ENCODE peak calls at places on chromosomes 12 and 14, in four cellular contexts. J is K562, U is WTC11, R is HepG2. M is an unnamed sample.

GRCh38 chr12:62328296-62328921 is 68.2 kb downstream of the USP15 start:
- DNase-seq in R (no peak), U (no peak), J (no peak), M (no peak)

GRCh38 chr14:75968461-75968860 is 13.3 kb downstream of the TGFB3 start:
- DNase-seq in R (no peak), J (no peak), U (no peak), M (no peak)

GRCh38 chr14:49950275-49951250 is 57.7 kb downstream of the ARF6 start:
- DNase-seq in J (no peak), R (no peak), U (no peak), M (no peak)

GRCh38 chr14:36315159-36315853 is 5.1 kb downstream of the MBIP start:
- DNase-seq in U (no peak), R (no peak), J (no peak), M (no peak)

GRCh38 chr14:101075801-101076413 is 172.4 kb upstream of the RTL1 start:
- DNase-seq in J (no peak), R (no peak), U (peak; percentile 10), M (no peak)

GRCh38 chr12:57342207-57342691 is 88.6 kb downstream of the R3HDM2 start:
- DNase-seq in R (no peak), J (no peak), U (peak; percentile 34), M (peak; percentile 36)

GRCh38 chr12:14216405-14217294 is 148.8 kb upstream of the ATF7IP start:
- DNase-seq in J (no peak), R (no peak), U (no peak), M (no peak)

GRCh38 chr14:68811161-68811560 is 18.3 kb upstream of the ZFP36L1 start:
- DNase-seq in R (no peak), U (no peak), J (no peak), M (no peak)

GRCh38 chr12:60594035-60594711 is 998.3 kb downstream of the SLC16A7 start:
- DNase-seq in J (no peak), R (no peak), U (no peak), M (no peak)

GRCh38 chr12:121050725-121051124 is 11.7 kb upstream of the OASL start:
- DNase-seq in U (no peak), J (no peak), R (no peak), M (no peak)

GRCh38 chr14:74240794-74241610 is 1.8 kb downstream of the VSX2 start:
- DNase-seq in J (no peak), R (no peak), U (peak; percentile 45), M (no peak)

GRCh38 chr12:132363661-132364347 is 34.4 kb upstream of the GALNT9 start:
- DNase-seq in U (no peak), R (no peak), J (no peak), M (no peak)

GRCh38 chr12:132360906-132361777 is 31.8 kb upstream of the GALNT9 start:
- DNase-seq in R (no peak), J (no peak), U (peak; percentile 8), M (no peak)

GRCh38 chr12:132364348-132364902 is 35.0 kb upstream of the GALNT9 start:
- DNase-seq in U (no peak), R (no peak), J (no peak), M (no peak)

GRCh38 chr12:132365226-132365625 is 35.8 kb upstream of the GALNT9 start:
- DNase-seq in J (no peak), U (no peak), R (no peak), M (no peak)

GRCh38 chr12:132362966-132363660 is 33.7 kb upstream of the GALNT9 start:
- DNase-seq in J (no peak), R (no peak), U (peak; percentile 6), M (no peak)
- TF ChIP-seq ELF4 in J (no peak), R (no peak), U (no peak), M (no peak)

DNA sequence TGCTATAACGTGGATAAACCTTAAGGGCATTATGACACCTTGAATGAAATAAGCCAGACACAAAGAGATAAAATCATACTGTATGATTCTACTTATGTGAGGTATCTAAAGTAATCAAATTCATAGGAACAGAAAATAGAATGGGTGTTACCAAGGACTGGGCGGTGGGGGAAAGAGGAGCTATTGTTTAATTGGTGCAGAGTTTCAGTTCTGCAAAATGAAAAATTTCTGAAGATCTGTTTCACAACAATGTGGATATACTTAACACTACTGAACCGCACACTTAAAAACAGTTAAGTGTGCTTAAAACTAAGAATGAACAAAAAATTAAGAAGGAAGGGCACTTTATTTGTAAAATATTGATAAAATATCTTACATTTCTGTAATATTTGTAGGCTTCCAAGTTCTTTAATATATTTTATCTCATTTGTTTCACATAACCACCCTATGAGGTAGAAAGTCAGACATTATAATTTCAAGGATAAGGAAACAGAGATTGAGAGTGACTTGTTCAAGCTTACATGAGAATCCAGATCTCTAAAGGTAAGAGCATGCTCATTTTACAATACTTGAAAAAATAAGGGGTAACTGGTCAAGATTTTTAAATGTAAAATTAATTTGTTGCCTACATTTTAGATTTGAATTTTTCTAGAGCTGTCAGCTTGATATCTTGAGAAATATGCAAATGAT is 14.9 kb downstream of the LTA4H start:
- DNase-seq in R (no peak), J (no peak), U (no peak), M (no peak)
- TF ChIP-seq ELF4 in R (no peak), J (no peak), U (no peak), M (no peak)

GRCh38 chr14:98494582-98494981 is 777.4 kb downstream of the BCL11B start:
- DNase-seq in R (no peak), U (no peak), J (no peak), M (no peak)

GRCh38 chr14:98501836-98502235 is 770.2 kb downstream of the BCL11B start:
- DNase-seq in J (no peak), U (no peak), R (no peak), M (no peak)

GRCh38 chr14:98501335-98501734 is 770.7 kb downstream of the BCL11B start:
- DNase-seq in R (no peak), U (no peak), J (no peak), M (no peak)

GRCh38 chr14:98503086-98503815 is 768.7 kb downstream of the BCL11B start:
- DNase-seq in J (no peak), U (no peak), R (no peak), M (no peak)

DNA sequence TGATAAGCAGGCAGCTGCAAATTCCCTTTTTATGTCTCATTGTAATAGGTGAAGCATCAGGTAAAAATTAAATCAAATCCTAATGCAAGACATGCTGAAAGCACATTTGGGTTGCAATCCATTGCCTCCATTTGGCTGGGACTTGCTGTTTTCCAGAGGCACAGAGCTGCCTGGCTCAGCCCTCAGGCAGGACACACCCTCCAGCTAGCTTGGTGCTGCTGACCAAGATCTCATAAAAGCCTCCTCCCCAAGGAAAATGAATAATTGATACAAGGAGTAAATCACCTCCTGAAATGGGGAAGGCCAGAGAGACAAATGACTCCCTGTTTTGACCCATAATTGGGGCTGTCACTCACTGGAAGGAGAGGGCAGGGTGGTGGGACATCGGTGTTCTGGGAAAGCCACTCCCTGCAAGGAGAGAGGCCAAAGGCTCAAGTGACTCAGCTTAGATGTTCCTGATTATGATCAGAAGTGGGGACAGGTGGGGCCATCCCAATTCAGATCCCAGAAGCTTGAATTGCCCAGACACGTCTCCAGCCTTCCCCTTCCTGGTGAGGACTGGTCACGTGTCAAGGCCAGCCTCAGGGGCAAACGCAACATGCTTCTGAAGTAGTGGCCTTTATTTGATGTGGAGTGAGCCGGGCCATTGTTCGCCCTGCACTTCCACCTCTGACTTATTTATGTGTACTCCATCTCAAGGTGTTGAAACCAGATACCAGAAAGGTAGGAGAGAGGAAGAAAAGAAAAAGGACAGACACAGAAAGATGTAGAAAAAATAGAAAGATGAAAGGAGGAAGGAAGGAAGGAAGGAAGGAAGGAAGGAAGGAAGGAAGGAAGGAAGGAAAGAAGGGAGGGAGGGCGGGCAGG is 773.7 kb downstream of the BCL11B start:
- DNase-seq in R (no peak), U (no peak), J (no peak), M (no peak)
- TF ChIP-seq ELF4 in R (no peak), U (no peak), J (no peak), M (no peak)

DNA sequence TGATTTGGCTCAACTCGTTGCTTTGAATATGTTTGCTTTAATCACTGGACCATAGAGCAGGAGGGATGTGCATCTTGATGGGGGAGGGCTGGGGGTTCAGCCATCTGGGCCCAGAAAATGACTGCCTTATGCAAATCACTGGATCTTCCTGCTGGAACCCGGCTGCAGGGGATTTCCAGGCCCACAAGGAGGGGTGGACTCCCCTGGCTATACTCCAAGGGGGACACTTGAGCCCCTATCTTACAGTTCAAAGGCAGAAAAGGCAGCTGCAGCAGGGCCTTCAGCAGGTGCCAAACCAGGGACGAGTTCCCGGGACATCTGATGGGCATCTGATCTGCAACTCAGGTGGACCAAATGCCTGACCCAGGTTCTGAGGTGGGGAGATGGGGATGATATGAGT is 122.5 kb downstream of the DICER1 start:
- DNase-seq in U (no peak), R (no peak), J (no peak), M (no peak)
- TF ChIP-seq ELF4 in U (no peak), R (no peak), J (no peak), M (no peak)

GRCh38 chr12:95416111-95416636 is 57.8 kb upstream of the METAP2 start:
- DNase-seq in J (no peak), R (no peak), U (no peak), M (no peak)

GRCh38 chr12:95415451-95415850 is 58.5 kb upstream of the METAP2 start:
- DNase-seq in J (no peak), R (no peak), U (no peak), M (no peak)

GRCh38 chr12:95418142-95418541 is 55.8 kb upstream of the METAP2 start:
- DNase-seq in U (no peak), R (no peak), J (no peak), M (no peak)

GRCh38 chr12:95413576-95413975 is 60.4 kb upstream of the METAP2 start:
- DNase-seq in J (no peak), R (no peak), U (no peak), M (no peak)

GRCh38 chr12:95417372-95417771 is 56.6 kb upstream of the METAP2 start:
- DNase-seq in R (no peak), U (no peak), J (no peak), M (no peak)
- TF ChIP-seq ELF4 in R (no peak), U (no peak), J (no peak), M (no peak)

DNA sequence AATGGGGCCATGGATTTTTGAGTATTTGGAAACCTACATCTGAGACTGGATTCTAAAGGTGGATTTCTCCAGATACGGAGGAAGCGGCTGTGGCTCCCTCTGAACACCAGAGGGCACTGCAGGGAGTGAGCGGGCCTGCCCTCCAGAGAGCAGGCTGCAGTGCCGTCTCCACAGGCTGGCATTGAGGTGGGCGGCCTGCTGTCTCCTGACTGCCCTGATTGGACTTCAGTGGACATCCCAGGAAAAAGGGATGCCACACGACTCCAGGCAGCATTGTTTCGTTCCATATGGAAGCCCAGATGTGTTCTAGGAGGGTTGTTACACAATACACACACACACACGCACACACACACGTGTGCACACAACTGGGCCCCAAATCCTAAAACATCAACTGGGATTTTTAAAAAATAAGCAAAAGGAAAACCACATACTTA is 20.9 kb upstream of the ANO2 start:
- DNase-seq in R (peak; percentile 28), J (peak; percentile 50), U (peak; percentile 74), M (peak; percentile 75)
- TF ChIP-seq ELF4 in R (no peak), J (no peak), U (no peak), M (no peak)

GRCh38 chr14:32682219-32682618 is 256.5 kb upstream of the NPAS3 start:
- DNase-seq in R (no peak), J (no peak), U (no peak), M (no peak)
- TF ChIP-seq ELF4 in R (no peak), J (no peak), U (no peak), M (no peak)

M was measured in HEK293T.